ENCODE peak calls at places on chromosomes 6 and 20, in eight cellular contexts. V is A549; S is adrenal gland; C is dorsolateral prefrontal cortex; X is AG04450; H is PC-3; W is CD4-positive, CD25-positive, alpha-beta regulatory T cell; M is left lung. K is an unnamed sample.

GRCh38 chr20:6071162-6071695 is 17.4 kb upstream of the LRRN4 start:
- DNase-seq in V (no peak), S (no peak), C (no peak), X (no peak), H (no peak), W (no peak), M (no peak), K (no peak)

GRCh38 chr6:110609101-110609500 is 132.7 kb upstream of the SLC22A16 start:
- DNase-seq in V (no peak), S (no peak), C (no peak), X (no peak), H (no peak), W (no peak), M (no peak), K (no peak)

GRCh38 chr6:157853018-157853805 is 30.2 kb downstream of the SNX9 start:
- DNase-seq in V (no peak), S (no peak), C (no peak), X (no peak), H (no peak), W (no peak), M (no peak), K (no peak)

GRCh38 chr20:58847483-58847882 is 3.2 kb downstream of the GNAS-AS1 start:
- DNase-seq in V (no peak), S (no peak), C (no peak), X (no peak), H (no peak), W (no peak), M (no peak), K (no peak)

GRCh38 chr6:4677011-4677750 is 99.0 kb upstream of the CDYL start:
- DNase-seq in V (no peak), S (no peak), C (no peak), X (no peak), H (no peak), W (no peak), M (no peak), K (no peak)

GRCh38 chr6:12343440-12344162 is 53.4 kb downstream of the EDN1 start:
- DNase-seq in V (peak; percentile 96), S (no peak), C (no peak), X (no peak), H (peak; percentile 34), W (no peak), M (no peak), K (no peak)

GRCh38 chr6:152271681-152272464 is 365.3 kb downstream of the SYNE1 start:
- DNase-seq in V (no peak), S (peak; percentile 58), C (no peak), X (no peak), H (peak; percentile 64), W (no peak), M (no peak), K (peak; percentile 51)

GRCh38 chr20:855466-856360 is 22.2 kb downstream of the FAM110A start:
- DNase-seq in V (no peak), S (no peak), C (no peak), X (no peak), H (peak; percentile 11), W (no peak), M (no peak), K (no peak)

GRCh38 chr6:13453771-13454251 is 33.6 kb downstream of the GFOD1 start:
- DNase-seq in V (peak; percentile 46), S (no peak), C (no peak), X (no peak), H (peak; percentile 94), W (no peak), M (no peak), K (peak; percentile 77)

GRCh38 chr6:15747354-15747883 is 84.6 kb upstream of the DTNBP1 start:
- DNase-seq in V (no peak), S (no peak), C (no peak), X (no peak), H (no peak), W (no peak), M (no peak), K (no peak)

GRCh38 chr6:167700199-167700598 is 126.5 kb upstream of the AFDN start:
- DNase-seq in V (no peak), S (no peak), C (no peak), X (no peak), H (no peak), W (no peak), M (no peak), K (peak; percentile 17)
- H3K27ac ChIP-seq in V (no peak overlapping the region), S (peak overlapping the region; percentile 38), C (peak overlapping the region; percentile 32), X (no peak overlapping the region), H (peak overlapping the region; percentile 84), W (no peak overlapping the region), M (peak overlapping the region; percentile 81), K (no peak overlapping the region)

GRCh38 chr6:150617062-150617461 is 17.4 kb downstream of the PLEKHG1 start:
- DNase-seq in V (no peak), S (no peak), C (no peak), X (no peak), H (no peak), W (no peak), M (no peak), K (no peak)

GRCh38 chr6:150613269-150613668 is 13.6 kb downstream of the PLEKHG1 start:
- DNase-seq in V (no peak), S (no peak), C (no peak), X (no peak), H (no peak), W (no peak), M (no peak), K (no peak)

GRCh38 chr6:150615967-150616366 is 16.3 kb downstream of the PLEKHG1 start:
- DNase-seq in V (no peak), S (no peak), C (no peak), X (no peak), H (no peak), W (no peak), M (no peak), K (no peak)

GRCh38 chr6:150617496-150618460 is 18.1 kb downstream of the PLEKHG1 start:
- DNase-seq in V (no peak), S (no peak), C (no peak), X (no peak), H (no peak), W (no peak), M (no peak), K (no peak)

DNA sequence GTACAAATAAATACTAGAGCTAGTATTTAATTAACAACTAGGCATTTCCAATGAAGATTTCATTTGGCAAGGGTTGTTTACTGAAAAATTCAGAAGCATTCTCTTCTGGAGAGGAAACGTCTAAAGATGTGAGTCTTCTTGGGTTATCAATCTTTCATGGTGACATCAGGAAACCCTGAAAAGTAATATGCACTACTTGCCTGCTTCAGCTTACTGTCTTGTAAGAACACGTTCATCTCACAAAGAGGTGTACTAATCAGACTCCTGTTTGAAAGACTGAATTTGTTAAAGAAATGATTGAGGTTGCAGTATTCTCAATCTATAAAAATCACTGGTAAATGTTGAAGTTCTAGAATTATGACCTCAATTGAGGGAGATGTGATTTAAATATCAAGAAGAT is 16.9 kb downstream of the PLEKHG1 start:
- DNase-seq in V (no peak), S (no peak), C (no peak), X (no peak), H (no peak), W (no peak), M (no peak), K (no peak)
- H3K27ac ChIP-seq in V (no peak overlapping the region), S (no peak overlapping the region), C (no peak overlapping the region), X (no peak overlapping the region), H (no peak overlapping the region), W (no peak overlapping the region), M (no peak overlapping the region), K (no peak overlapping the region)

GRCh38 chr6:18507561-18507960 is 120.4 kb downstream of the RNF144B start:
- DNase-seq in V (no peak), S (no peak), C (no peak), X (no peak), H (no peak), W (no peak), M (no peak), K (no peak)

GRCh38 chr6:18510644-18511033 is 123.5 kb downstream of the RNF144B start:
- DNase-seq in V (no peak), S (no peak), C (no peak), X (no peak), H (no peak), W (no peak), M (no peak), K (no peak)

GRCh38 chr6:18513253-18513798 is 126.2 kb downstream of the RNF144B start:
- DNase-seq in V (no peak), S (no peak), C (no peak), X (no peak), H (no peak), W (no peak), M (no peak), K (no peak)

GRCh38 chr6:18507018-18507415 is 119.9 kb downstream of the RNF144B start:
- DNase-seq in V (no peak), S (no peak), C (no peak), X (no peak), H (no peak), W (no peak), M (no peak), K (no peak)

DNA sequence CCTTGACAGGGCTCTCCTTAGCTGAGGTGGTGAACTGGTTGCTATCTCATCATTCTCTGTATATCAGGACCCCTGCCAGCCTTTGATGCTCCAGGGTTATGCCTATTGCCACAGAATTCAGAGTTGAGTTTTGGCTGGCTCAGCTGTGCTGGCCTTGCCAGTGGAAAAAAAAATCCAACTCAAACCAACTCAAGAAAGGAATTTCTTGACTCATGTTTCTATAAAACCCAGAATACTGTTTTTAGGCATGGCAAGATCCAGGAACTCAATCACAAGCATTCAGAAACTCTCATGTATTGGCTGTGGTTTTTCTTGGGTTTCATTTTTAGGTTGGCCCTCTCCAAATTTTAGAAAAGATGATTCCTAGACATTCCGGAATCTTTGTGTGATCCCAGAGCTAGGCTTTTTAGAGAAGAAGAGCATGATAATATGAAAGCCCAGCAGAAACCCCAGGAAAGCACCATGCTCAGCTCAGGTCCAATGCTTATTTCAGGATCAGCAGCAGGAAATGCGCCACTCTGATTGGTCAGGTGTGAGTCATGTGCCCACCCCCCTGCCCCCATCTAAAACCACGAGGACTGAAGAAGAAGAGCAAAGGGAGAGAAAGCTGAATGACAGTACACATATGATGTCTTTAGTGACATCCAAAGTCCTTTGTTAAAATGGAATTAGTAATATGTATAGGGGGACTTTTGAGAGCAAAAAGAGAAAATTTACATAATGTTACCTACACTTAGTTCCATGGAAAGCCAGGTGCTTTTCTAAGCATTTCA is 122.9 kb downstream of the RNF144B start:
- DNase-seq in V (no peak), S (no peak), C (no peak), X (no peak), H (no peak), W (no peak), M (no peak), K (no peak)
- H3K27ac ChIP-seq in V (no peak overlapping the region), S (no peak overlapping the region), C (no peak overlapping the region), X (no peak overlapping the region), H (no peak overlapping the region), W (no peak overlapping the region), M (no peak overlapping the region), K (no peak overlapping the region)

DNA sequence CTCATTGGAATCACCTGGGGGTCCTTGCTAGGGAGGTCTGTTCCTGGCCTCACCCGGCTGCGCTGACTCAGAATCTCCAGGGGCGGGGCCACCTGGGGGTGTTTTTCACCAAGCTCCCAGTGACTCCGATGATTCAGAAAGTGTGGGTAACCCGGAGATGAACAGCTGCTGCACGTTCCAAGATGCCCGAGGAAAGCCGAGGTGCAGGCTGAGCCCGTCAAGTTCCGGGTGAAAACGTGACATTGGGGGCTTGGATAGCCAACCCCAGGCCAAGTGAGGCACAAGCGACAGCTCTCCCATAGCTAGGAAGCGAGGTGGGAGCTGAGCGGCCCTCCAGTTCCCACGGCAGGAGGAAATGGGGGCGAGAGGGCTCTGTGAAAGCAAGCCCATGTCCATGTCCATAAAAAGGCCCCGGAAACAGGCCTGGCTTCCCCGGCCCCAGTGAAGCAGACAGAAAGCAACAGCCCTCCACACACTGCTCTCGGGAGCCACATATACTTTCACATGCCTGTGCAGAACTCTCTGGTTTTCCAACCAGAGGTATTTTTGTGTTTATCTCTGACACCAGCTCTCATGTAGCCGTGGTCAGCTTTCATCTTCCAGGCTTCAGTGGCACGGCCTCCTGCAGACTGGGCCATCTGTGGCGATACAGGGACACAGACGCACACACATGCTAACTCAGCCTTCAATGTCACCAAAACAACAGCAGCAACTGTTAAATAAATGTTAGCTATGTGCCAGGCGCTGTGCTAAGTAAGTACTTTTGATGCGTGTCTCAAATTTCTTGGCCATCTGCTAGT is 90.6 kb upstream of the CCDC28A start:
- DNase-seq in V (no peak), S (no peak), C (no peak), X (peak; percentile 61), H (peak; percentile 65), W (no peak), M (no peak), K (peak; percentile 93)
- H3K27ac ChIP-seq in V (no peak overlapping the region), S (no peak overlapping the region), C (no peak overlapping the region), X (peak overlapping the region; percentile 99), H (peak overlapping the region; percentile 55), W (no peak overlapping the region), M (no peak overlapping the region), K (peak overlapping the region; percentile 87)